ENCODE peak calls at places on chromosomes 16 and 17, in nine cellular contexts. M, S, F, U, G, O, V, Z and R are unnamed samples. For H3K4me1, the result is how much of the 10 kb centered on the place peaks cover.

GRCh38 chr16:17416461-17417221 is 54.1 kb downstream of the XYLT1 start:
- DNase-seq in F (peak), U (peak), G (peak), V (peak), O (peak), M (no peak), Z (peak), S (peak), R (no peak)

GRCh38 chr16:11379420-11379819 is 34.2 kb downstream of the RMI2 start:
- DNase-seq in O (no peak), F (no peak), M (no peak), G (no peak), U (no peak), V (peak), S (no peak), Z (no peak), R (no peak)

GRCh38 chr16:67944690-67945391 is 921 bp upstream of the LCAT start:
- DNase-seq in O (no peak), S (no peak), V (no peak), M (no peak), F (peak), U (no peak), Z (no peak), G (no peak), R (no peak)

GRCh38 chr16:85376292-85377095 is 236.6 kb upstream of the GSE1 start:
- DNase-seq in V (peak), U (peak), O (no peak), F (peak), M (peak), Z (peak), S (no peak), G (no peak), R (no peak)

GRCh38 chr17:28481081-28481571 is 7.7 kb downstream of the SLC13A2 start:
- DNase-seq in U (no peak), G (no peak), M (no peak), O (no peak), Z (no peak), S (no peak), F (no peak), V (no peak), R (no peak)

GRCh38 chr17:69246726-69247375 is 18.2 kb upstream of the ABCA10 start:
- DNase-seq in Z (no peak), G (peak), F (no peak), O (no peak), U (no peak), V (peak), M (no peak), S (no peak), R (no peak)

GRCh38 chr16:31093132-31093703 is 1.4 kb downstream of the VKORC1 start:
- DNase-seq in O (peak), F (peak), U (no peak), Z (no peak), G (peak), S (no peak), V (peak), M (no peak), R (no peak)

GRCh38 chr17:39608142-39608541 is 422 bp upstream of the NEUROD2 start:
- DNase-seq in U (no peak), F (no peak), S (no peak), M (no peak), G (no peak), V (no peak), O (peak), Z (no peak), R (no peak)

GRCh38 chr16:3058173-3059030 is 7.0 kb upstream of the IL32 start:
- DNase-seq in M (peak), G (peak), V (peak), U (peak), O (peak), F (peak), S (peak), Z (peak), R (no peak)

GRCh38 chr16:89143201-89143741 is 28.3 kb upstream of the CDH15 start:
- DNase-seq in V (no peak), G (no peak), Z (no peak), O (no peak), U (no peak), S (no peak), F (peak), M (no peak), R (no peak)

DNA sequence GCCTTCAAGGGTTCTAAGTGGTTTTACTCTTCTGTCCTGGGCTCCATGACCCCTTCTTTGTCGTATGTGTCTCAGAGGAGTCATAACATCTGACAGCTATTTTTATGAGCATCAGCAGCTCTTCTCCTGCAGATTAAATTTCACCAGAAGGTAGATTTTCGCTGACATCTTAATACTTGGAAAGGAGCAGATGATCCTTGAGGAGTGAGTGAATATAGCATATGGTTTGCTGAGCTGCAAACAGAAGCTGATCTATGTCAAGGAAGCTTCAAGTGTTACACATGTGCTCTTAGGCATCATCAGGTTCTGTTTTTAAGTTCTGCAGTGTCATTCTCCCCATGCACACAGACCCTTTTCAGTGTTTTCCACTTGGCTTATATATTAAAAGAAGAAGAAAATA is 49.2 kb upstream of the MYH2 start:
- DNase-seq in U (no peak), S (no peak), F (no peak), V (no peak), Z (no peak), G (no peak), O (no peak), M (no peak), R (no peak)
- H3K27ac ChIP-seq in U (no peak), S (no peak), F (no peak), V (no peak), Z (no peak), G (no peak), O (no peak), M (no peak), R (no peak)

DNA sequence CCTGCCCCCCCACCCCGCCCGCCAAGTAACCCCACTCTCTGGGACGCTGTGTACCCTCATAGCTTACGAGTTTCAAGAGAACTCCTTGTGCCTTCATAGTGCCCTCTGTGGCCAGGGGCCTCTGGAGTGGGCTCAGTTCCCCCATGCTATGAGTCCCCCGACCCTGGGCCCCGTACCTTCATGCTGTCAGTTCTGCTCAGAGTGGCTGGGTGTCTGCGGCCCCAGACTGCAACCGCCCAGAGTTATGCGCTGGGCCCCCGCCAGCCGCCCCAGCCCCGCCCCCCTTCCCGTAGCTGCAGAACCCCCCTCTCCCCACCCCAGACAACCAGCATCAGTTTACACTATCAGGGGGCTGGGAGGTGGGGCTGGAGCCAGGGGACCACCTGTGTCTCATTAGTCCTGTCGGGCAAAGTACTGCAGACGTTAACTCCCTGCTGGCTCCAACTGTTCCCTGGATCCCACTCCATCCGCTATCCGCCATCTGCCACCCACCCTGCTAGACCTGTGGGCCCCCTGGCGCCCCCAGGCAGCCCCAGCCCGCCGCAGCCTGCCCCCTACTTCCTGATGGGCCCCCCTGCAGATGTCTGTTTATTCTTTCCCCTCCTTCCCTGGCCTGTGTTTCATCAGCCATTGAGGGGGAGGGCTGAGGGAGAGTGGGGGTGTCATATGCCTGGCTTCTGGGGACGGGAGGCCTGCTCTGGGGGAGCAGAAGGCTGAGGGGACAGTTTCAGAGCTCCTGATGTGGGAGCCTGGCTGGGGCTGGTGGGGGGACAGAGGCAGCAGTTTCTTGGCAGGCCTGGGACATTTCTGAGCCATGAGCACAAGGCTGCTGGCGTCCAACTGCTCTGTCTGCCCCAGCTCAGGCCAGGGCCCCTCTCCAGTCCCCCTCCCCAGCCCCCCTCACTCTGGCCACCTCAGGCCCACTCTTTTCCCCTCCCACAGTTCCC is at the start of gene MFAP4:
- DNase-seq in S (no peak), Z (no peak), M (peak), G (peak), O (peak), U (peak), F (peak), V (peak), R (no peak)
- H3K4me1 ChIP-seq in S (under half), Z (under half), M (half or more), G (under half), O (under half), U (half or more), F (under half), V (under half), R (under half)

GRCh38 chr16:66020061-66020460 is 346.4 kb upstream of the CDH5 start:
- DNase-seq in V (no peak), U (no peak), F (no peak), M (no peak), S (no peak), O (no peak), G (no peak), Z (no peak), R (no peak)
- H3K4me3 ChIP-seq in V (no peak), U (no peak), F (no peak), M (no peak), S (no peak), O (no peak), G (no peak), Z (no peak), R (no peak)

GRCh38 chr17:77419547-77420475 is 279.0 kb downstream of the SEC14L1 start:
- DNase-seq in S (no peak), Z (no peak), U (no peak), V (no peak), F (no peak), G (no peak), M (no peak), O (peak), R (no peak)

GRCh38 chr17:77418609-77419008 is 277.8 kb downstream of the SEC14L1 start:
- DNase-seq in G (no peak), F (no peak), O (no peak), Z (no peak), M (no peak), V (no peak), S (no peak), U (no peak), R (no peak)

GRCh38 chr17:77419095-77419494 is 278.3 kb downstream of the SEC14L1 start:
- DNase-seq in S (no peak), F (no peak), O (peak), Z (no peak), G (no peak), U (no peak), M (no peak), V (no peak), R (no peak)

GRCh38 chr17:77416096-77416713 is 275.4 kb downstream of the SEC14L1 start:
- DNase-seq in G (no peak), Z (no peak), O (no peak), M (no peak), S (no peak), U (no peak), F (no peak), V (no peak), R (no peak)

DNA sequence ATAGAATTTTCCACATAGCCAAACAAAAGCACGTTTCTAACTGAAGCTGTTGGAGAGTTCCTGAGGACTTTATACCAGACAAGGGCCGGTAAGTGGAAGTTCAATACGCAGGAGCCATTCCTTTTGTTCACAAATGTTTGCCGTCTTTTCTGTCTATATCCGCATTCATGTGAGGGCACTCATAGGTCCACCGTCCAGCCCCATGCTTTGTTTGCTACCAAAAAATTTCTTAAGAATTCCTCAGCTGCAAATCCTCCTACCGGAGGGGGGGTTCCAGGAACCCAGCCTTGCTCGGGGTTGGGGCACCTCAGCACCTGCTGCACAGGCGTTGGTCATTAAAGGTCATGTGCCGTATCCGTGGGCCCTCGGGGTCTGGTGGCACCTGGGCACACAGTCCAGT is 276.8 kb downstream of the SEC14L1 start:
- DNase-seq in M (no peak), O (no peak), G (no peak), S (no peak), F (no peak), U (no peak), Z (no peak), V (no peak), R (no peak)
- H3K27ac ChIP-seq in M (no peak), O (no peak), G (peak), S (peak), F (no peak), U (no peak), Z (no peak), V (no peak), R (peak)

DNA sequence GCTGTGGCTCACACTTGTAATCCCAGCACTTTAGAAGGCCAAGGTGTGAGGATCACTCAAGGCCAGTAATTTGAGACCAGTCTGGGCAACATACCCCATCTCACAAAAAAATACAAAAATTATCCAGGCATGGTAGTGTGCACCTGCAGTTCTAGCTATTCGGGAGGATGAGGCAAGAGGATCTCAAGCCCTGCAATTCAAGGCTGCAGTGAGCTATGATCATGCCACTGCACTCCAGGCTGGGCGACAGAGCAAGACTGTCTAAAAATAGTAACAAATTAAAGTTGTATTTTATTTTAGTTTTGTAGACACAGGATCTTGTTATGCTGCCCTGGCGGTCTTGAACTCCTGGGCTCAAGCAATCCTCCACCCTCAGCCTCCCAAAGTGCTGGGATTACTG is 18.2 kb downstream of the USP31 start:
- DNase-seq in S (no peak), G (no peak), M (no peak), U (no peak), F (no peak), O (no peak), V (no peak), Z (no peak), R (no peak)
- H3K4me1 ChIP-seq in S (under half), G (under half), M (half or more), U (half or more), F (under half), O (under half), V (under half), Z (under half), R (under half)

GRCh38 chr17:59372138-59372751 is 40.8 kb downstream of the YPEL2 start:
- DNase-seq in M (peak), O (no peak), F (no peak), G (peak), V (peak), U (no peak), Z (no peak), S (peak), R (no peak)
- H3K4me3 ChIP-seq in M (no peak), O (no peak), F (no peak), G (no peak), V (no peak), U (peak), Z (no peak), S (peak), R (no peak)

GRCh38 chr17:49225554-49226236 is 4.9 kb downstream of the PHOSPHO1 start:
- DNase-seq in Z (no peak), S (no peak), G (no peak), U (no peak), M (no peak), O (peak), V (no peak), F (no peak), R (no peak)
- H3K27ac ChIP-seq in Z (no peak), S (no peak), G (no peak), U (no peak), M (no peak), O (no peak), V (no peak), F (no peak), R (no peak)

DNA sequence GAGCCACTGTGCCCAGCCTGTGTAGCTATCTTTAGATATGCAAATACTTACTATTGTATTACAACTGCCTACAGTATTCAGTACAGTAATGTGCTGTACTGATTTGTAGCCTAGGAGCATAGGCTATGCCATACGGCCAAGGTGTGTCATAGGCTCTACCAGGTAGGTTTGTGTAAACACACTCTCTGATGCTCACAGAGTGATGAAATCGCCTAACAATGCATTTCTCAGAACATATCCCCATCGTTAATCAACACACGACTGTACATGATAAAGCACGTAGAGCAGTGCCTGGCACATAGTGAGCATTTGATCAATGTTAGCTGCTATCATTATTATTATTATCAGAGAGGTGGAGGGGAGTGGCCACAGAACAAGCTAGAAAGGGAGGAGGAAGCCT is 81.1 kb upstream of the LHX1 start:
- DNase-seq in V (no peak), S (no peak), M (no peak), O (no peak), F (no peak), U (no peak), G (no peak), Z (no peak), R (no peak)
- H3K4me1 ChIP-seq in V (under half), S (under half), M (under half), O (under half), F (under half), U (under half), G (under half), Z (under half), R (under half)